ENCODE peak calls at places on chromosome 11, in six cellular contexts. F is HCT116, M is breast epithelium, E is transverse colon, H is stomach, I is suprapubic skin. Y is an unnamed sample.

GRCh38 chr11:45879803-45880685 is 5.4 kb upstream of the MAPK8IP1 start:
- DNase-seq in F (no peak), M (no peak), E (no peak), H (no peak), I (no peak), Y (no peak)

GRCh38 chr11:130611791-130612251 is 163.4 kb downstream of the ADAMTS15 start:
- DNase-seq in F (no peak), M (no peak), E (no peak), H (no peak), I (no peak), Y (peak)

GRCh38 chr11:36354221-36355003 is 58.3 kb downstream of the PRR5L start:
- DNase-seq in F (no peak), M (no peak), E (no peak), H (no peak), I (no peak), Y (no peak)

GRCh38 chr11:82546556-82547162 is 187.0 kb downstream of the FAM181B start:
- DNase-seq in F (no peak), M (no peak), E (no peak), H (no peak), I (no peak), Y (no peak)

GRCh38 chr11:21561589-21561988 is 631.3 kb upstream of the ANO5 start:
- DNase-seq in F (no peak), M (no peak), E (no peak), H (no peak), I (no peak), Y (no peak)

GRCh38 chr11:6362185-6362867 is 27.9 kb upstream of the SMPD1 start:
- DNase-seq in F (no peak), M (no peak), E (no peak), H (peak), I (no peak), Y (no peak)

GRCh38 chr11:61587541-61587941 is 6.7 kb upstream of the SYT7 start:
- DNase-seq in F (no peak), M (peak), E (peak), H (peak), I (no peak), Y (no peak)

GRCh38 chr11:105244157-105244820 is 104.7 kb upstream of the CARD18 start:
- DNase-seq in F (peak), M (no peak), E (no peak), H (no peak), I (no peak), Y (no peak)

GRCh38 chr11:113675003-113675471 is 31.1 kb downstream of the TMPRSS5 start:
- DNase-seq in F (no peak), M (no peak), E (no peak), H (no peak), I (no peak), Y (peak)

GRCh38 chr11:10305964-10306918 is 1.4 kb downstream of the ADM start:
- DNase-seq in F (no peak), M (no peak), E (peak), H (peak), I (no peak), Y (no peak)

DNA sequence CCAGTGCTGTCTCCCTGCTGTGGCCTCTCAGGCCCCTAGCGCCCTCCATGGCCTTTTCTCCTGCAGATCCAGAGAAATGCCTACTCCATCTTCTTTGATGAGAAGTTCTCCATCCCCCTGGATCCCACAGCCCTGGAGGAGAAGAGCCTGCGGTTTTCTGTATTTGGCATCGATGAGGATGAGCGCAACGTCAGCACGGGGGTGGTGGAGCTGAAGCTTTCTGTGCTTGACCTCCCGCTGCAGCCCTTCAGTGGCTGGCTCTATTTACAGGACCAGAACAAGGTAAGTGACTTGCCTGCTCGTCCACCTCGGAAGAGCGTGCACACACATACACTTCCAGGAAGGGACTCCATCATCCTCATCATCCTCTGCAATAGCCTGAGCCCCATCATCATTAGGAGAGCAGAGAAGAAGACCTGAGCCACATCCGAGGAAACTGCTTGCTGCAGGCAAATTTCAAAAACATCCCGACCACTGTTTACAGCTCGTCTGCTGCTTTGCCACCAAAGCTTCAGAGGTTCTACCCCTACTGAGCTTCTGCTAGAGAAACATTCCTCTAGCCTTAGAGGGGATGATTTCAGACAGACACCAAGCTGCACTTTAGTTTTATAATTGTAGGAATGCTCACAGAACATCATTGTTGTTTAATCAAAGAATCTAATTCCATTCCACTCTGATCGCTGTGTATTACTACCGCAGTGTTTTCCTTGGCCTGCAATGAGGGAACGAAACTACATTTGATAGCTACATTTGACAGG is 12.9 kb upstream of the RHOD start:
- DNase-seq in F (no peak), M (no peak), E (no peak), H (no peak), I (no peak), Y (no peak)
- TF ChIP-seq POLR2AphosphoS5 in F (no peak), M (no peak), E (no peak), H (no peak), I (no peak), Y (no peak)

GRCh38 chr11:112227471-112227870 is 1.2 kb downstream of the PTS start:
- DNase-seq in F (no peak), M (no peak), E (no peak), H (no peak), I (no peak), Y (no peak)
- H3K4me3 ChIP-seq in F (peak), M (peak), E (peak), H (peak), I (peak), Y (peak)

DNA sequence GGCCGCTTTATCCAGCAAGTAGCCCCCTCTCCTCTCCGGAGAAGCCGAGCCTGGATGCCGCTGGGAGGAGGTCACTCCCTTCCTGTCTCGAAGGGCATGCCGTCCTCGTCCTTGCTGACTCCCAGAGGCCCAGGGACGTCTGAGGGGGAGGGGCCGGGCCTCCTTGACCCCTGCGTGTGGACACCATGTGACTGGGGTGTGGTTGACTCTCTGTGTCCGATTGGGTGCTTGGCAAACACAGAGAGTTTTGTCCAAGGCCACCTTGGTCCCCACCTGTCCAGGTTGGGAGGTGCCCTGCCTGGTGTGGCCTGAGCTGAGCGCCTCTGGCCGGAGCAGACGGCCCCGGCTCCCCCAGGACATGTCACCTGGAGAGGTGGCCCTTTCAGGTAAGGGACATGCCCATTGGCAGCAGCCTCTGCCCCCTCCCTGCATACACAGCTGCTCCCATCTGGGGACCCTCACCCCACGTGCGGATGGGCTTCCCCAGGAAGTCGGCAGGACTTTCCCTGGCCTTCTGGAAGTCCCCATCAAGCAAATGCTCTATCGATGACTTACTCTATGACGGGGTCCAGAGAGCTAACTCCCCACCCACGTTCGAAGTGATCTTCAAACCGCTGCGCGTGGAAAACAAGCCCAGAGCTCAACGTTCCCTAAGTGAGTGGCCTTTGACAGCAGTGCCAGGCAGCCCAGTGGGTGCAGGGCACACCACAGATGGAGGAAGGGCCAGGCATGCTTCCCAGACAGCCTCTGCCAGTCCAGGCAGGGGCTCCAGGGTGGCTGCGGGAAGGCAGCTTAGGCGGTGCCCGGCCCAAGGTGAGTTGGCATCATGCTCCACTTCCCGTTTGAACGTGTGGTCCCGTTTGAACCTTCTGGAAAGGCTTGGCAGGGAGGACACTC is at the start of gene SMIM38:
- DNase-seq in F (no peak), M (no peak), E (no peak), H (peak), I (no peak), Y (no peak)
- TF ChIP-seq POLR2A in F (no peak), M (no peak), E (no peak), H (no peak), I (no peak), Y (no peak)

GRCh38 chr11:64870176-64870892 is 8.1 kb downstream of the EHD1 start:
- DNase-seq in F (no peak), M (no peak), E (peak), H (no peak), I (no peak), Y (no peak)

GRCh38 chr11:64874841-64875240 is 3.6 kb downstream of the EHD1 start:
- DNase-seq in F (no peak), M (no peak), E (no peak), H (no peak), I (no peak), Y (no peak)

GRCh38 chr11:64874308-64874707 is 4.1 kb downstream of the EHD1 start:
- DNase-seq in F (no peak), M (no peak), E (peak), H (no peak), I (no peak), Y (no peak)

GRCh38 chr11:64870893-64871849 is 7.2 kb downstream of the EHD1 start:
- DNase-seq in F (no peak), M (no peak), E (peak), H (no peak), I (no peak), Y (no peak)

GRCh38 chr11:64872790-64873488 is 5.5 kb downstream of the EHD1 start:
- DNase-seq in F (no peak), M (no peak), E (peak), H (no peak), I (no peak), Y (no peak)
- TF ChIP-seq POLR2AphosphoS5 in F (no peak), M (no peak), E (no peak), H (no peak), I (no peak), Y (no peak)

GRCh38 chr11:64036081-64037026 is 623 bp downstream of the FLRT1 start:
- DNase-seq in F (no peak), M (no peak), E (no peak), H (no peak), I (no peak), Y (no peak)
- H3K4me3 ChIP-seq in F (no peak), M (peak), E (peak), H (peak), I (peak), Y (peak)

GRCh38 chr11:69637956-69638871 is 2.7 kb upstream of the CCND1 start:
- DNase-seq in F (peak), M (no peak), E (peak), H (peak), I (no peak), Y (no peak)

GRCh38 chr11:69639843-69640242 is 1.1 kb upstream of the CCND1 start:
- DNase-seq in F (no peak), M (no peak), E (no peak), H (no peak), I (no peak), Y (no peak)

GRCh38 chr11:69637601-69637955 is 3.4 kb upstream of the CCND1 start:
- DNase-seq in F (no peak), M (no peak), E (no peak), H (no peak), I (peak), Y (no peak)

GRCh38 chr11:69640260-69640994 is 529 bp upstream of the CCND1 start:
- DNase-seq in F (no peak), M (no peak), E (peak), H (peak), I (peak), Y (no peak)

GRCh38 chr11:69638941-69639681 is 1.8 kb upstream of the CCND1 start:
- DNase-seq in F (peak), M (peak), E (peak), H (peak), I (peak), Y (no peak)
- TF ChIP-seq POLR2A in F (peak), M (no peak), E (peak), H (no peak), I (no peak), Y (no peak)